ENCODE peak calls at places on chromosomes 1 and 21, in seven cellular contexts. S is NB4, C is upper lobe of right lung, L is cardiac fibroblast, B is hepatocyte, E is BJ, U is heart left ventricle. R is an unnamed sample.

GRCh38 chr1:110734146-110734680 is 59.5 kb upstream of the KCNA3 start:
- DNase-seq in B (no peak), C (no peak), U (no peak), S (no peak), L (no peak), E (no peak), R (no peak)

GRCh38 chr1:117879284-117879683 is 50.1 kb downstream of the GDAP2 start:
- DNase-seq in E (no peak), B (no peak), C (no peak), U (no peak), S (no peak), L (no peak), R (no peak)

GRCh38 chr1:6866825-6867224 is 81.6 kb downstream of the CAMTA1 start:
- DNase-seq in B (no peak), S (no peak), C (no peak), E (no peak), L (no peak), U (no peak), R (no peak)

GRCh38 chr1:12552111-12552888 is 65.7 kb downstream of the DHRS3 start:
- DNase-seq in S (no peak), B (no peak), C (peak), L (no peak), E (no peak), U (no peak), R (no peak)

GRCh38 chr1:210621712-210622111 is 293.0 kb downstream of the HHAT start:
- DNase-seq in E (no peak), U (no peak), B (no peak), S (no peak), L (no peak), C (no peak), R (no peak)

GRCh38 chr21:38159355-38159754 is 97.4 kb upstream of the KCNJ15 start:
- DNase-seq in U (peak), L (peak), S (peak), C (peak), B (peak), E (peak), R (peak)

GRCh38 chr1:226825037-226825745 is 45.2 kb upstream of the PSEN2 start:
- DNase-seq in C (no peak), S (no peak), U (no peak), L (no peak), B (no peak), E (no peak), R (peak)

GRCh38 chr1:39979654-39980053 is 24.7 kb downstream of the MFSD2A start:
- DNase-seq in B (no peak), L (no peak), C (no peak), U (no peak), E (no peak), S (no peak), R (no peak)

GRCh38 chr1:159780583-159781582 is at the start of gene DUSP23:
- DNase-seq in C (peak), B (peak), U (peak), L (peak), S (peak), E (peak), R (peak)

GRCh38 chr1:41846595-41846994 is 72.1 kb downstream of the HIVEP3 start:
- DNase-seq in L (peak), U (no peak), S (no peak), B (no peak), C (no peak), E (no peak), R (no peak)

GRCh38 chr1:162859210-162859609 is 1.8 kb downstream of the CCDC190 start:
- DNase-seq in E (no peak), C (no peak), B (no peak), L (no peak), S (no peak), U (no peak), R (no peak)

GRCh38 chr1:3011631-3012510 is 9.4 kb upstream of the ACTRT2 start:
- DNase-seq in U (no peak), B (no peak), S (no peak), C (peak), E (no peak), L (no peak), R (no peak)

GRCh38 chr1:76576876-76577817 is 290.1 kb upstream of the ST6GALNAC5 start:
- DNase-seq in L (no peak), B (no peak), U (no peak), S (no peak), E (no peak), C (no peak), R (no peak)

GRCh38 chr21:36337099-36337509 is 17.1 kb downstream of the MORC3 start:
- DNase-seq in E (no peak), L (peak), C (no peak), B (no peak), U (no peak), S (no peak), R (no peak)

GRCh38 chr1:11707621-11708276 is 16.2 kb downstream of the DRAXIN start:
- DNase-seq in C (peak), E (no peak), S (peak), B (peak), U (peak), L (no peak), R (no peak)

GRCh38 chr21:42655797-42656770 is 2.7 kb downstream of the PDE9A start:
- DNase-seq in B (peak), C (no peak), S (no peak), L (no peak), U (no peak), E (no peak), R (no peak)

GRCh38 chr21:46095106-46095719 is 2.7 kb upstream of the COL6A2 start:
- DNase-seq in B (no peak), U (no peak), S (no peak), E (no peak), L (no peak), C (peak), R (no peak)

GRCh38 chr1:34186741-34187494 is 10.2 kb downstream of the C1orf94 start:
- DNase-seq in C (no peak), B (no peak), L (no peak), U (no peak), E (no peak), S (no peak), R (no peak)

GRCh38 chr1:107122241-107122640 is 18.6 kb upstream of the NTNG1 start:
- DNase-seq in S (no peak), C (no peak), U (no peak), L (no peak), E (no peak), B (no peak), R (no peak)

GRCh38 chr1:117967900-117968299 is 38.4 kb downstream of the WDR3 start:
- DNase-seq in B (peak), S (no peak), L (peak), C (no peak), E (no peak), U (no peak), R (no peak)

GRCh38 chr21:31732891-31733520 is 1.1 kb upstream of the SCAF4 start:
- DNase-seq in B (peak), U (no peak), L (peak), S (peak), E (no peak), C (no peak), R (no peak)

GRCh38 chr1:160282807-160283206 is 2.1 kb downstream of the PEX19 start:
- DNase-seq in B (no peak), S (no peak), L (no peak), E (no peak), C (no peak), U (no peak), R (no peak)

GRCh38 chr1:84387480-84388163 is 10.7 kb upstream of the DNASE2B start:
- DNase-seq in U (no peak), S (peak), L (no peak), B (no peak), C (no peak), E (no peak), R (no peak)

GRCh38 chr21:45818276-45818903 is 163.2 kb upstream of the COL6A1 start:
- DNase-seq in C (no peak), L (peak), U (no peak), S (peak), B (peak), E (peak), R (no peak)

GRCh38 chr1:198153103-198153502 is 3.7 kb upstream of the NEK7 start:
- DNase-seq in E (no peak), S (peak), B (no peak), U (peak), L (peak), C (no peak), R (no peak)

GRCh38 chr1:110544753-110545152 is 25.8 kb upstream of the KCNA10 start:
- DNase-seq in S (no peak), U (no peak), E (no peak), B (no peak), L (no peak), C (no peak), R (no peak)

GRCh38 chr1:148296511-148296910 is 144.4 kb upstream of the NBPF11 start:
- DNase-seq in B (no peak), S (no peak), E (no peak), L (no peak), U (no peak), C (no peak), R (no peak)

GRCh38 chr1:116230712-116231111 is 119.5 kb downstream of the MAB21L3 start:
- DNase-seq in U (no peak), L (no peak), S (no peak), E (no peak), B (no peak), C (no peak), R (no peak)

GRCh38 chr1:183914283-183914682 is 109.4 kb downstream of the RGL1 start:
- DNase-seq in B (no peak), C (no peak), U (no peak), E (no peak), L (peak), S (no peak), R (no peak)

GRCh38 chr1:11178021-11179015 is 10.8 kb upstream of the ANGPTL7 start:
- DNase-seq in E (no peak), L (peak), U (peak), S (no peak), B (no peak), C (no peak), R (no peak)

GRCh38 chr21:16084776-16085364 is 355.1 kb downstream of the USP25 start:
- DNase-seq in L (peak), S (no peak), U (peak), E (peak), C (no peak), B (no peak), R (no peak)

GRCh38 chr1:91026777-91027176 is 4.9 kb upstream of the ZNF644 start:
- DNase-seq in U (no peak), C (no peak), S (no peak), L (peak), E (no peak), B (no peak), R (no peak)

DNA sequence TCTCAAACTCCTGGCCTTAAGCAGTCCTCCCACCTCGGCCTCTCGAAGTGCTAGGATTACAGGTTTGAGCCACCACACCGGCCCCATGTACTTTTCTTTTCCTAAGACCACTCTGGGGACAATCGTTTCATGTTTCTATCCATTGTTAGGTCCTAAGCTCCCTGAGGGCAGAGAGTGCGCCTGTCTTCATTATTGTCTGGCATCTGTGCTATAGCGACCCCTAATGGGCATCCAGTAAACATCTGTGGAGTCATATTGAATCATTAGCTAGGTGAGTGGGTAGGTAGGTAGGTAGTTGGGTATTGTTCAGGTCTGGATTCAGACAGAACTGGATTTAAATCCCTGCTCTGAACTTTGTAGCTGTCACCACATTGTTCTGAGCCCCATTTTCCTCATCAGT is 66.1 kb downstream of the TMEM53 start:
- DNase-seq in L (no peak), E (no peak), S (peak), C (no peak), B (no peak), U (no peak), R (no peak)
- TF ChIP-seq CTCF in L (peak), E (peak), S (peak), C (no peak), B (no peak), U (no peak), R (peak)

GRCh38 chr1:182527680-182528079 is 61.4 kb downstream of the RNASEL start:
- DNase-seq in C (no peak), B (no peak), L (no peak), E (no peak), S (no peak), U (no peak), R (no peak)
- TF ChIP-seq CTCF in C (no peak), B (no peak), L (peak), E (peak), S (no peak), U (no peak), R (no peak)

GRCh38 chr1:59156031-59156430 is 140.9 kb upstream of the FGGY start:
- DNase-seq in L (peak), B (no peak), S (no peak), E (no peak), U (no peak), C (no peak), R (no peak)
- TF ChIP-seq CTCF in L (no peak), B (no peak), S (no peak), E (no peak), U (no peak), C (no peak), R (no peak)

DNA sequence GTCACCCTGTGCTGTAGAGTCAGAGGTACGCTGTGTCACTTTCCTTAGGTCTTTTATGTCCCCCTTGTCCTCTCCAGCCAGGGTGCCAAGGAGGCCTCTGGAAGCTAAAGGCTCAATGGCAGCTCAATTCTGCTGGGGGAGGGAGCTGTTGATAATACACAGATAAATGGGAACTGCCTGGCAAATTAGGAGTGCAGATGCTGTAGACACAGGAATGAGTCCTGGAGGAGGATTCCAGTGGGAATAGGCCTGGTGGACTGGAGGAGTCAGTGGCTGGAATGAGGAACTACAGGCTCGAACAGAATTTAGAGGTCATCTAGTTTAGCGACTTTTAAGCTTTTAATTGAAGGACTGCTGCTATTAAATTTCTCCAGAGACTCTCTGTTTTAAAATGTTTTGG is 9.2 kb upstream of the IL19 start:
- DNase-seq in E (no peak), S (no peak), C (no peak), B (no peak), U (no peak), L (peak), R (no peak)
- TF ChIP-seq CTCF in E (peak), S (no peak), C (no peak), B (peak), U (peak), L (peak), R (no peak)